ENCODE peak calls at places on chromosome 22, in nine cellular contexts. F is AG04450, U is right atrium auricular region, M is body of pancreas, H is small intestine, T is IMR-90, B is fibroblast of lung, D is esophagus squamous epithelium, Q is psoas muscle. R is an unnamed sample. For H3K9me3, the result is how much of the 10 kb centered on the place peaks cover.

GRCh38 chr22:40452730-40453487 is 82.5 kb downstream of the SGSM3 start:
- DNase-seq in B (peak), U (no peak), M (no peak), Q (no peak), H (no peak), D (no peak), T (peak), F (no peak), R (no peak)

GRCh38 chr22:40410272-40410671 is 39.9 kb downstream of the SGSM3 start:
- DNase-seq in Q (no peak), T (no peak), F (no peak), M (no peak), D (no peak), H (no peak), U (no peak), B (peak), R (no peak)

GRCh38 chr22:36860821-36861659 is at the start of gene NCF4:
- DNase-seq in Q (peak), B (no peak), U (peak), F (no peak), M (peak), D (peak), H (peak), T (no peak), R (peak)

GRCh38 chr22:42065408-42066132 is 5.0 kb downstream of the NAGA start:
- DNase-seq in M (no peak), B (no peak), Q (no peak), F (no peak), D (no peak), U (peak), H (no peak), T (no peak), R (no peak)

GRCh38 chr22:38921126-38921525 is 36.3 kb upstream of the APOBEC3A start:
- DNase-seq in D (no peak), Q (no peak), F (no peak), T (no peak), U (no peak), M (peak), H (peak), B (no peak), R (no peak)

GRCh38 chr22:28955817-28956216 is 72.4 kb downstream of the ZNRF3 start:
- DNase-seq in B (peak), T (no peak), U (no peak), M (no peak), H (no peak), Q (no peak), F (no peak), D (no peak), R (peak)

GRCh38 chr22:45468872-45469572 is 33.7 kb upstream of the FBLN1 start:
- DNase-seq in U (no peak), B (peak), M (no peak), H (no peak), D (no peak), T (peak), Q (no peak), F (no peak), R (no peak)

GRCh38 chr22:33512961-33513360 is 407.3 kb downstream of the LARGE1 start:
- DNase-seq in B (peak), M (no peak), D (no peak), H (no peak), F (no peak), Q (no peak), T (peak), U (no peak), R (no peak)

GRCh38 chr22:26903030-26903856 is 245.9 kb downstream of the MIAT start:
- DNase-seq in U (no peak), M (no peak), B (no peak), T (no peak), H (peak), F (no peak), D (no peak), Q (no peak), R (no peak)

GRCh38 chr22:44085743-44086741 is 61.9 kb downstream of the PARVB start:
- DNase-seq in H (peak), U (peak), T (peak), F (no peak), Q (peak), M (peak), D (no peak), B (peak), R (peak)

GRCh38 chr22:31647516-31647915 is 14.5 kb downstream of the PISD start:
- DNase-seq in Q (no peak), H (no peak), B (peak), F (peak), U (no peak), T (peak), D (no peak), M (no peak), R (no peak)

GRCh38 chr22:39306456-39307361 is 12.7 kb downstream of the RPL3 start:
- DNase-seq in U (no peak), M (peak), H (no peak), B (no peak), Q (no peak), D (no peak), F (no peak), T (no peak), R (peak)

GRCh38 chr22:36331912-36332622 is 55.7 kb downstream of the MYH9 start:
- DNase-seq in H (peak), B (peak), T (peak), U (peak), D (no peak), F (no peak), M (peak), Q (peak), R (peak)

GRCh38 chr22:21666786-21667185 is 974 bp downstream of the PPIL2 start:
- DNase-seq in M (no peak), F (no peak), B (no peak), Q (no peak), T (no peak), U (no peak), D (no peak), H (no peak), R (no peak)

GRCh38 chr22:43944670-43945430 is 10.4 kb upstream of the SAMM50 start:
- DNase-seq in M (no peak), F (no peak), D (no peak), T (no peak), U (no peak), Q (no peak), B (no peak), H (no peak), R (no peak)

GRCh38 chr22:26619510-26619909 is 1.7 kb upstream of the CRYBB1 start:
- DNase-seq in H (no peak), D (no peak), F (no peak), Q (no peak), M (no peak), U (no peak), B (no peak), T (no peak), R (no peak)

GRCh38 chr22:44707752-44708151 is 5.7 kb downstream of the PRR5 start:
- DNase-seq in B (peak), U (no peak), T (peak), Q (no peak), M (no peak), H (no peak), F (no peak), D (no peak), R (no peak)

GRCh38 chr22:38504731-38505594 is 1.1 kb downstream of the DDX17 start:
- DNase-seq in T (peak), M (peak), U (no peak), D (no peak), F (no peak), B (peak), Q (peak), H (peak), R (peak)

GRCh38 chr22:46942816-46943783 is 180.7 kb downstream of the TBC1D22A start:
- DNase-seq in U (peak), B (no peak), Q (peak), T (no peak), M (no peak), F (no peak), H (no peak), D (no peak), R (no peak)
- H3K4me3 ChIP-seq in U (peak), B (no peak), Q (peak), T (no peak), M (no peak), F (no peak), H (no peak), D (peak), R (no peak)

GRCh38 chr22:50305658-50306566 is 1.5 kb downstream of the PLXNB2 start:
- DNase-seq in Q (peak), T (peak), M (peak), B (peak), F (peak), D (no peak), U (peak), H (peak), R (no peak)

GRCh38 chr22:50308597-50308935 is 1.1 kb upstream of the PLXNB2 start:
- DNase-seq in B (peak), D (no peak), H (no peak), M (peak), U (peak), Q (peak), F (no peak), T (peak), R (no peak)

GRCh38 chr22:50305393-50305657 is 2.1 kb downstream of the PLXNB2 start:
- DNase-seq in F (no peak), H (no peak), D (no peak), M (no peak), Q (no peak), B (no peak), T (no peak), U (no peak), R (no peak)

GRCh38 chr22:50307891-50308596 is 598 bp upstream of the PLXNB2 start:
- DNase-seq in T (no peak), B (no peak), M (no peak), Q (no peak), F (no peak), H (no peak), D (no peak), U (no peak), R (peak)

GRCh38 chr22:50306753-50307749 is at the start of gene PLXNB2:
- DNase-seq in F (peak), D (no peak), M (peak), U (no peak), T (peak), B (peak), Q (peak), H (peak), R (peak)
- H3K27ac ChIP-seq in F (peak), D (peak), M (peak), U (peak), T (peak), B (peak), Q (peak), H (peak), R (no peak)

DNA sequence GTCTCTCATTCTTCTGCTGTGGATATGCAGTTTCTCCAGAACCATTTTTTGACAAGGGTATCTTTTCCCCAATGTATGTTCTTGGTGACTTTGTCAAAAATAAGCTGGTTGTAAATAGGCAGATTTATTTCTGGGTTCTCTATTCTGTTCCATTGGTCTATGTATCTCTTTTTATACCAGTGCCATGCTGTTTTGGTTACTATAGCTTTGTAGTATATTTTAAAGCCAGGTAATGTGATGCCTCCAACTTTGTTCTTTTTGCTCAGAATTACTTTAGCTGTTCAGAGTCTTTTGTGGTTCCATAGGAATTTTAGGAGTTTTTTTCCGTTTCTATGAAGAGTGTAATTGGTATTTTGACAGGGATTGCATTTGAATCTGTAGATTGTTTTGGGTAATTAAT is 12.4 kb downstream of the HORMAD2 start:
- DNase-seq in H (no peak), F (no peak), D (no peak), T (no peak), U (no peak), B (no peak), Q (no peak), M (no peak), R (no peak)
- H3K9me3 ChIP-seq in H (under half), F (under half), D (under half), T (under half), U (under half), B (under half), Q (under half), M (under half), R (under half)

DNA sequence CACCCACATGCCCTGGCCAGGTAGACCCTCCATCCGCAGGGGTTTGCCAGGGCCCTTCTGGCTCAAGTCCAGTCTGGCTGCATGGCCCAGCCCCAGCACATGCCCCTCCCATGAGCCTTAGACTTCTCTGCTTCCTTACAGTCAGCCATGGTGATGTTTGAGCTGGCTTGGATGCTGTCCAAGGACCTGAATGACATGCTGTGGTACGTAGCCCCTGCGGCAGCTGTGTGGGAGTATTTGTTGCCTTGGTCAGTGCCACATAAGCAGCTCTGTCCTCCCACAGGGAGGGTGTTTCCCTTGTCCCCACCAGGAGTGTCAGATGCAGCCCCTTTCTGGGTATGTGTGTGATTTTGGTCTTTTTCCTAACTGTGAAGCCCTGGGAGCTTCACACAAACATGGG is 17.5 kb downstream of the CDC45 start:
- DNase-seq in Q (no peak), D (no peak), F (peak), U (no peak), T (peak), B (peak), M (no peak), H (no peak), R (no peak)
- H3K4me3 ChIP-seq in Q (no peak), D (no peak), F (no peak), U (no peak), T (no peak), B (no peak), M (no peak), H (no peak), R (no peak)

GRCh38 chr22:30392661-30393321 is 4.0 kb upstream of the SEC14L2 start:
- DNase-seq in F (no peak), T (no peak), H (no peak), D (no peak), Q (no peak), U (no peak), M (no peak), B (no peak), R (no peak)
- H3K27ac ChIP-seq in F (no peak), T (no peak), H (no peak), D (no peak), Q (no peak), U (no peak), M (no peak), B (no peak), R (no peak)

GRCh38 chr22:49166746-49167145 is 660.9 kb downstream of the BRD1 start:
- DNase-seq in F (no peak), D (no peak), Q (no peak), U (no peak), H (no peak), B (no peak), T (no peak), M (no peak), R (no peak)
- H3K9me3 ChIP-seq in F (half or more), D (under half), Q (under half), U (under half), H (under half), B (under half), T (half or more), M (under half), R (under half)

GRCh38 chr22:17265649-17266248 is 46.5 kb upstream of the ADA2 start:
- DNase-seq in D (no peak), U (no peak), H (peak), F (no peak), Q (no peak), M (no peak), T (no peak), B (no peak), R (no peak)

GRCh38 chr22:17262976-17263375 is 43.7 kb upstream of the ADA2 start:
- DNase-seq in Q (no peak), F (no peak), T (no peak), M (no peak), H (no peak), D (no peak), B (no peak), U (no peak), R (no peak)

GRCh38 chr22:17266261-17266971 is 47.2 kb upstream of the ADA2 start:
- DNase-seq in U (no peak), F (no peak), T (no peak), Q (no peak), H (peak), D (no peak), B (no peak), M (peak), R (peak)

GRCh38 chr22:17267661-17268330 is 48.6 kb upstream of the ADA2 start:
- DNase-seq in M (no peak), B (no peak), T (no peak), F (no peak), Q (no peak), D (no peak), H (no peak), U (no peak), R (no peak)

DNA sequence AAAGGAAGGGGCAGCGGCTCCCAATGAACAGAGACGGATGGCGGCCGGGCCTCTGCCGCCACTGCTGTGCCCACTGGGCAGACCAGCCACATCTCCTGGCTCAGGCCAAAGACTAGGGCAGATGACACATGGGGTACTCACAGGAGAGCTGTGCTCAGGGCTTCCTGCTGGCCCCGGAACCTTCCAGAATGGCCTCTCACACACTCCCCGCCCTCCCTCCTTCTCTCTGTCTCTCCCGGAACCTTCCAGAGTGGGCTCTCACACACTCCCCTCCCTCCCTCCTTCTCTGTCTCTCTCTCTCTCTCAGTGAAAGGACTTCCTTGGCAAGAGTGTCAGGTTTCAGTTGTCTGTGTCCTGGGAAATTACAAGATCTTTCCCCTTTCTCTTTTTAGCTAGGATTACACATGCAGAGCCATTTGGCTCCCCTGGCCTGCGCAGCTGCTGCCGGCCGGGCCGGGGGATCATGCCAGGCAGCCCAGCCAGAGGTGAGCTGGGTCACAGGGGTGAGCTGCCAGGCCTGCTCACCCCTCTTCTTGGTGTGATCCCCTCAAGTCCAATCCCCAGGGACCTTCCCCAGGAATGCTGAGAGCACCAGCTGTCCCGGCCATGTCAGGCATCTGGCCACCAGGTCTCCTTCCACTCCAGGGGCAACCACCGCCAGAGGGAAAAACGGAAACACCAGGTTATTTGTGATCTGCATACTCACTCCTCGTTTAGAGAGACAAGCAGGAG is 45.3 kb upstream of the ADA2 start:
- DNase-seq in D (no peak), M (no peak), U (no peak), Q (peak), F (no peak), B (peak), T (peak), H (no peak), R (no peak)
- H3K4me3 ChIP-seq in D (no peak), M (no peak), U (no peak), Q (peak), F (no peak), B (no peak), T (no peak), H (no peak), R (no peak)

GRCh38 chr22:24585461-24585860 is 7.4 kb downstream of the LRRC75B start:
- DNase-seq in Q (no peak), T (no peak), D (no peak), H (no peak), B (no peak), M (no peak), F (no peak), U (no peak), R (no peak)

GRCh38 chr22:24583972-24584790 is 8.7 kb downstream of the LRRC75B start:
- DNase-seq in D (no peak), F (no peak), B (no peak), U (no peak), M (no peak), H (no peak), Q (no peak), T (no peak), R (no peak)

GRCh38 chr22:24584871-24585411 is 7.9 kb downstream of the LRRC75B start:
- DNase-seq in F (no peak), T (no peak), H (no peak), U (no peak), B (no peak), M (no peak), Q (no peak), D (no peak), R (no peak)

GRCh38 chr22:24582111-24582814 is 10.6 kb downstream of the LRRC75B start:
- DNase-seq in U (no peak), Q (no peak), T (no peak), D (no peak), M (no peak), B (no peak), H (no peak), F (no peak), R (no peak)

GRCh38 chr22:24583221-24583971 is 9.5 kb downstream of the LRRC75B start:
- DNase-seq in T (peak), M (peak), U (no peak), F (no peak), D (no peak), Q (no peak), H (no peak), B (peak), R (no peak)
- H3K27ac ChIP-seq in T (no peak), M (peak), U (peak), F (peak), D (peak), Q (no peak), H (peak), B (no peak), R (no peak)

R was measured in CD4-positive, alpha-beta memory T cell.